ENCODE peak calls at places on chromosomes 11 and 22, in four cellular contexts. B is IMR-90, F is ACHN, T is colonic mucosa. I is an unnamed sample.
A peak's percentile ranks its signal among the peaks of the same experiment; 100 is the strongest.

GRCh38 chr11:8233691-8234424 is 29.8 kb downstream of the LMO1 start:
- DNase-seq in T (no peak), B (peak; percentile 27), F (peak; percentile 73), I (peak; percentile 56)

GRCh38 chr11:1233351-1234053 is 10.6 kb downstream of the MUC5B start:
- DNase-seq in B (no peak), F (no peak), T (peak; percentile 88), I (no peak)

GRCh38 chr11:63680842-63681207 is 475 bp upstream of the RTN3 start:
- DNase-seq in T (peak; percentile 29), F (peak; percentile 32), B (no peak), I (no peak)

GRCh38 chr22:37204045-37204655 is 8.1 kb downstream of the SSTR3 start:
- DNase-seq in F (no peak), B (no peak), T (no peak), I (no peak)

GRCh38 chr11:131614514-131615085 is 244.2 kb downstream of the NTM start:
- DNase-seq in T (no peak), F (no peak), B (no peak), I (no peak)

GRCh38 chr22:49247194-49247924 is 580.3 kb downstream of the BRD1 start:
- DNase-seq in T (no peak), B (no peak), F (no peak), I (no peak)

GRCh38 chr11:36376315-36376887 is 80.3 kb downstream of the PRR5L start:
- DNase-seq in B (peak; percentile 18), T (peak; percentile 82), F (peak; percentile 49), I (no peak)

GRCh38 chr11:577611-577894 is 1.3 kb downstream of the PHRF1 start:
- DNase-seq in B (no peak), F (no peak), T (no peak), I (no peak)

GRCh38 chr11:120108154-120108784 is 29.6 kb downstream of the TRIM29 start:
- DNase-seq in T (peak; percentile 77), B (peak; percentile 30), F (peak; percentile 37), I (peak; percentile 83)

GRCh38 chr11:45806072-45806933 is 1.4 kb downstream of the SLC35C1 start:
- DNase-seq in T (no peak), F (no peak), B (no peak), I (peak; percentile 83)

GRCh38 chr11:130314184-130314748 is 451 bp downstream of the ZBTB44 start:
- DNase-seq in T (peak; percentile 71), B (peak; percentile 1), F (peak; percentile 59), I (peak; percentile 77)

GRCh38 chr22:23657712-23658111 is 25.6 kb upstream of the DRICH1 start:
- DNase-seq in T (no peak), F (no peak), B (no peak), I (peak; percentile 7)

GRCh38 chr11:134230339-134230738 is 5.9 kb downstream of the VPS26B start:
- DNase-seq in B (no peak), T (no peak), F (no peak), I (no peak)

GRCh38 chr11:1271002-1271401 is 38.4 kb downstream of the TOLLIP start:
- DNase-seq in B (peak; percentile 12), T (no peak), F (no peak), I (no peak)

GRCh38 chr11:61042537-61042936 is 59.8 kb upstream of the CD5 start:
- DNase-seq in T (no peak), B (no peak), F (no peak), I (no peak)

GRCh38 chr22:49211176-49211575 is 616.5 kb downstream of the BRD1 start:
- DNase-seq in T (no peak), B (no peak), F (no peak), I (no peak)

GRCh38 chr22:17172172-17172833 is 13.2 kb upstream of the HDHD5 start:
- DNase-seq in T (no peak), B (no peak), F (no peak), I (peak; percentile 68)

GRCh38 chr11:2530131-2530854 is 85.5 kb downstream of the KCNQ1 start:
- DNase-seq in T (no peak), F (no peak), B (no peak), I (no peak)

GRCh38 chr22:41479671-41480396 is 10.9 kb downstream of the ACO2 start:
- DNase-seq in B (peak; percentile 73), F (no peak), T (no peak), I (no peak)

GRCh38 chr11:9231848-9232177 is 33.3 kb downstream of the DENND5A start:
- DNase-seq in F (no peak), T (no peak), B (peak; percentile 72), I (no peak)

GRCh38 chr11:1122356-1123002 is 35.3 kb upstream of the MUC5AC start:
- DNase-seq in B (no peak), F (no peak), T (no peak), I (no peak)

GRCh38 chr22:30158277-30158676 is 78.0 kb downstream of the HORMAD2 start:
- DNase-seq in B (no peak), F (no peak), T (no peak), I (no peak)

I was measured in trophoblast cell.